ENCODE peak calls at places on chromosomes 13 and 19, in six cellular contexts. X, A, H, N, B and U are unnamed samples.
A peak's percentile ranks its signal among the peaks of the same experiment; 100 is the strongest.

GRCh38 chr13:38415233-38415632 is 65.6 kb downstream of the UFM1 start:
- DNase-seq in X (no peak), N (no peak), H (peak; percentile 26), A (no peak), B (no peak), U (no peak)

GRCh38 chr13:60431108-60431700 is 34.2 kb downstream of the TDRD3 start:
- DNase-seq in N (no peak), A (no peak), B (no peak), X (no peak), H (no peak), U (no peak)

GRCh38 chr19:15297416-15298224 is 34.7 kb downstream of the BRD4 start:
- DNase-seq in X (no peak), N (peak; percentile 56), B (peak; percentile 25), H (no peak), A (no peak), U (no peak)

GRCh38 chr13:110685305-110685704 is 20.6 kb downstream of the CARS2 start:
- DNase-seq in X (no peak), B (no peak), N (no peak), A (no peak), H (no peak), U (no peak)

GRCh38 chr13:76812206-76812882 is 73.9 kb downstream of the KCTD12 start:
- DNase-seq in H (peak; percentile 65), X (peak; percentile 55), B (no peak), A (peak; percentile 21), N (no peak), U (peak; percentile 86)

GRCh38 chr19:37699057-37699456 is 20.5 kb downstream of the ZNF607 start:
- DNase-seq in H (no peak), A (no peak), X (no peak), B (no peak), N (no peak), U (no peak)

GRCh38 chr13:24217601-24218281 is 57.2 kb downstream of the SPATA13 start:
- DNase-seq in X (no peak), H (no peak), N (peak; percentile 42), A (no peak), B (peak; percentile 64), U (no peak)

GRCh38 chr19:9877775-9878510 is 42.8 kb downstream of the PIN1 start:
- DNase-seq in A (no peak), H (no peak), N (no peak), B (no peak), X (no peak), U (no peak)

GRCh38 chr19:825897-826640 is 1.6 kb upstream of the AZU1 start:
- DNase-seq in A (no peak), H (no peak), B (no peak), N (no peak), X (no peak), U (no peak)

GRCh38 chr19:48111280-48111679 is 663 bp upstream of the PLA2G4C start:
- DNase-seq in A (no peak), H (no peak), B (no peak), N (no peak), X (no peak), U (no peak)

GRCh38 chr13:29918845-29919244 is 68.4 kb upstream of the UBL3 start:
- DNase-seq in H (no peak), B (peak; percentile 78), A (peak; percentile 88), N (no peak), X (no peak), U (no peak)

GRCh38 chr13:27168870-27169525 is 2.6 kb downstream of the USP12 start:
- DNase-seq in B (no peak), H (no peak), N (no peak), A (no peak), X (no peak), U (no peak)

GRCh38 chr13:25528266-25528665 is 156.5 kb downstream of the ATP8A2 start:
- DNase-seq in N (no peak), A (no peak), X (no peak), B (no peak), H (no peak), U (no peak)

GRCh38 chr13:42832341-42833153 is 51.2 kb downstream of the FAM216B start:
- DNase-seq in X (no peak), N (no peak), A (no peak), B (peak; percentile 16), H (no peak), U (no peak)

GRCh38 chr19:1000095-1000494 is at the start of gene GRIN3B:
- DNase-seq in X (no peak), H (peak; percentile 57), B (peak; percentile 59), N (peak; percentile 69), A (no peak), U (no peak)

GRCh38 chr19:55149078-55150003 is at the start of gene TNNT1:
- DNase-seq in N (no peak), B (no peak), A (no peak), X (no peak), H (peak; percentile 64), U (no peak)

GRCh38 chr13:63625869-63626268 is 2210.2 kb upstream of the PCDH20 start:
- DNase-seq in H (no peak), A (no peak), N (no peak), X (no peak), B (no peak), U (no peak)

GRCh38 chr19:47305309-47305751 is 4.3 kb upstream of the C5AR1 start:
- DNase-seq in X (peak; percentile 65), N (peak; percentile 74), H (peak; percentile 53), B (peak; percentile 90), A (no peak), U (peak; percentile 91)

GRCh38 chr19:1780272-1780957 is 27.1 kb downstream of the ONECUT3 start:
- DNase-seq in B (no peak), N (no peak), H (no peak), A (no peak), X (no peak), U (no peak)

GRCh38 chr19:36488816-36489138 is 584 bp downstream of the ZNF566 start:
- DNase-seq in B (peak; percentile 17), N (peak; percentile 26), A (no peak), X (no peak), H (peak; percentile 17), U (no peak)

GRCh38 chr13:46385946-46386345 is 1.1 kb downstream of the RUBCNL start:
- DNase-seq in A (no peak), X (no peak), N (no peak), B (no peak), H (no peak), U (no peak)

GRCh38 chr13:46386996-46387851 is at the start of gene RUBCNL:
- DNase-seq in N (peak; percentile 33), A (no peak), H (peak; percentile 50), X (no peak), B (no peak), U (no peak)

GRCh38 chr13:46388846-46389245 is 1.8 kb upstream of the RUBCNL start:
- DNase-seq in H (no peak), N (no peak), A (no peak), X (no peak), B (no peak), U (no peak)

GRCh38 chr13:46388308-46388707 is 1.3 kb upstream of the RUBCNL start:
- DNase-seq in A (no peak), X (no peak), N (no peak), H (no peak), B (no peak), U (no peak)

DNA sequence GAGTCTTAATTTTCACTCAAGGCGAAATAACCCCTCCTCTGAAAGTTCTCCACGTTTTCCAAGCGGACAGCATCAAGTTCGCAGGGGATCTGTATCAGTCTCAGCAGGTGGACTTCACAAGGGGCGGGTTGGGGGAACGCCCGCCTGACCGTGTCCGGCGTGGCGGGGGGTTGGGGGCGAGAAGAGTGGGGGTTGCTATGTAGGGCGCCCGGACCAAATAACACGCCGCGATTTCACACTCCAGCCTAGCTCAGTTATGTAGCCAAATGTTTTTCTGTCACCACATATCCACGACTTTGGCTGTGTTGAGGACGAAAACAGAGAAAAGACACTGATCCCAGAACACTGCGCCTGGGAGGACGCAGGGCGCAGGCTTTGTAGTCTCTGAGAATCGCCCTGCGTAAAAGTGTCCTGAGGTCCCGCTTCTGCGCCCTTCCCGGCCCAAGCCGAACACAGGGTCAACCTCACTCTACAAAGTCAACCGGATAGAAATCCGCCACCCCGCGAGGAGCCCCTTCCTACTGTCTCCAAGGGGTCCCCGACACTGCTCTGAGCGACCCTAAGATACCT is 541 bp downstream of the RUBCNL start:
- DNase-seq in B (no peak), H (no peak), A (no peak), N (no peak), X (no peak), U (no peak)
- H3K27ac ChIP-seq in B (no peak overlapping the region), H (no peak overlapping the region), A (peak overlapping the region; percentile 20), N (no peak overlapping the region), X (peak overlapping the region; percentile 60), U (peak overlapping the region; percentile 84)

GRCh38 chr19:13839938-13840750 is 36.8 kb upstream of the NANOS3 start:
- DNase-seq in H (no peak), A (peak; percentile 71), B (no peak), X (no peak), N (peak; percentile 75), U (peak; percentile 89)
- TF ChIP-seq POLR2A in H (peak; percentile 38), A (peak; percentile 10), B (no peak), X (no peak), N (no peak), U (peak; percentile 41)

GRCh38 chr19:38942471-38943181 is 11.9 kb downstream of the MRPS12 start:
- DNase-seq in A (no peak), B (no peak), N (no peak), X (no peak), H (no peak), U (no peak)
- H3K27ac ChIP-seq in A (no peak overlapping the region), B (no peak overlapping the region), N (no peak overlapping the region), X (no peak overlapping the region), H (no peak overlapping the region), U (no peak overlapping the region)

GRCh38 chr19:4362871-4363545 is 19.6 kb downstream of the MPND start:
- DNase-seq in A (no peak), B (no peak), H (no peak), N (no peak), X (no peak), U (no peak)

GRCh38 chr19:4363571-4364304 is 20.4 kb downstream of the MPND start:
- DNase-seq in X (no peak), A (no peak), H (no peak), B (no peak), N (no peak), U (no peak)

GRCh38 chr19:4360641-4361151 is 17.3 kb downstream of the MPND start:
- DNase-seq in N (no peak), H (no peak), A (no peak), X (no peak), B (no peak), U (no peak)

GRCh38 chr19:4361152-4362037 is 18.0 kb downstream of the MPND start:
- DNase-seq in N (no peak), A (no peak), X (no peak), B (no peak), H (no peak), U (no peak)

DNA sequence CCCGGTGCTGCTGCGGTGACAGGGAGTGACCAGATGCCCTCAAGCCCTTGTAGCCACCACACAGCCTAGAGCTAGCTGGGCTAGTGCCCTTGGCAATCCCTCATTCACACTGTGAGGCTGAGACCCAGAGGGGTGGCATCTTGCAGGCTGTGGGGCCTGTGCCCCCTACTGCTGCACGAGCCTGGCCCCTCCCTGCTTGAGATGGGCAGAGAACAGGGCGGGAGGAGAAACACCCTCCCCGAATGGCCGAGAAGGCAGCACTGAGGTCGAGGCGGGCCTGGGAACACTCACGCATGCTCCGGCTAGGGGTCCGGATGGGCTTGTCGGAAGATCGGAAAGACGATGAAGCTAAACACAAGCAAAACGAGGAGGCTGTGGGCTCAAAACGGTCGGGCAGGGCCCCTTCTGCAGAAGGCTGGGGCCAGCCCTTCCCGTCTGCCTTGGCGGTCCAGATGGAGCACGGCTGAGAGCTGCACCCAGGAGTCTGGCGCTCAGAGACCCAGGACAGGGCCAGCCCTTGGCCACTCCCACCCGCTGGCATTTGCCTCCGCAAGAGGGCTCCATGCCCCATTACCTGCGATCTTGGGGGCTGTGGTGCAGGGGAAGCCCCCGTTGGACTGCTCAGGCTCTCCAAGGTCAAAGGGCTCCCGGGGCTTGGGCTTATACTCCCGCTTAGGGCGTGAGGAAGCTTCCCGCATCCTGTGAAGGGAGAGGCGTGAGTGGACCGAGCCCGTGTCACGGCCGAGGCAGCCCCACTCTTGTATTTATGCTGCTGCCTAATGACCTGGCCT is 18.9 kb downstream of the MPND start:
- DNase-seq in N (no peak), B (no peak), X (no peak), A (no peak), H (no peak), U (no peak)
- TF ChIP-seq POLR2A in N (no peak), B (no peak), X (no peak), A (no peak), H (no peak), U (no peak)